ENCODE peak calls at places on chromosomes 13 and 19, in ten cellular contexts. One of them, this sample, is unnamed.
A peak's percentile ranks its signal among the peaks of the same experiment; 100 is the strongest.

GRCh38 chr19:33397536-33398360 is 24.2 kb downstream of the CEBPG start:
- DNase-seq in tibial artery: peak; percentile 56
- DNase-seq in HFF-Myc: no peak
- DNase-seq in Panc1: no peak
- DNase-seq in hepatocyte: no peak
- DNase-seq in astrocyte of the spinal cord: no peak
- DNase-seq in spleen: peak; percentile 74
- DNase-seq in adrenal gland: no peak
- DNase-seq in suprapubic skin: peak; percentile 62
- DNase-seq in bronchial epithelial cell: no peak
- DNase-seq in this sample: no peak

GRCh38 chr19:49689133-49690072 is at the start of gene ADM5:
- DNase-seq in hepatocyte: peak; percentile 72
- DNase-seq in tibial artery: no peak
- DNase-seq in adrenal gland: peak; percentile 56
- DNase-seq in astrocyte of the spinal cord: no peak
- DNase-seq in Panc1: no peak
- DNase-seq in suprapubic skin: no peak
- DNase-seq in spleen: peak; percentile 84
- DNase-seq in bronchial epithelial cell: peak; percentile 26
- DNase-seq in HFF-Myc: no peak
- DNase-seq in this sample: peak; percentile 74

GRCh38 chr19:8655340-8655709 is 24.9 kb downstream of the NFILZ start:
- DNase-seq in tibial artery: no peak
- DNase-seq in spleen: no peak
- DNase-seq in suprapubic skin: no peak
- DNase-seq in astrocyte of the spinal cord: no peak
- DNase-seq in adrenal gland: no peak
- DNase-seq in bronchial epithelial cell: no peak
- DNase-seq in Panc1: no peak
- DNase-seq in hepatocyte: no peak
- DNase-seq in HFF-Myc: no peak
- DNase-seq in this sample: no peak

GRCh38 chr19:33728141-33728540 is 68.5 kb upstream of the KCTD15 start:
- DNase-seq in suprapubic skin: no peak
- DNase-seq in adrenal gland: no peak
- DNase-seq in bronchial epithelial cell: no peak
- DNase-seq in astrocyte of the spinal cord: no peak
- DNase-seq in HFF-Myc: no peak
- DNase-seq in Panc1: no peak
- DNase-seq in hepatocyte: no peak
- DNase-seq in tibial artery: no peak
- DNase-seq in spleen: no peak
- DNase-seq in this sample: no peak

GRCh38 chr19:44003461-44004134 is 841 bp downstream of the ZNF230 start:
- DNase-seq in bronchial epithelial cell: peak; percentile 16
- DNase-seq in adrenal gland: peak; percentile 17
- DNase-seq in spleen: peak; percentile 72
- DNase-seq in tibial artery: no peak
- DNase-seq in Panc1: no peak
- DNase-seq in suprapubic skin: no peak
- DNase-seq in HFF-Myc: no peak
- DNase-seq in astrocyte of the spinal cord: peak; percentile 4
- DNase-seq in hepatocyte: peak; percentile 23
- DNase-seq in this sample: no peak

GRCh38 chr13:71067164-71067815 is 799.7 kb downstream of the DACH1 start:
- DNase-seq in HFF-Myc: no peak
- DNase-seq in Panc1: no peak
- DNase-seq in tibial artery: no peak
- DNase-seq in adrenal gland: no peak
- DNase-seq in astrocyte of the spinal cord: no peak
- DNase-seq in bronchial epithelial cell: no peak
- DNase-seq in suprapubic skin: no peak
- DNase-seq in hepatocyte: no peak
- DNase-seq in spleen: no peak
- DNase-seq in this sample: no peak

GRCh38 chr19:8367327-8368001 is 3.5 kb downstream of the ANGPTL4 start:
- DNase-seq in spleen: peak; percentile 78
- DNase-seq in suprapubic skin: peak; percentile 94
- DNase-seq in tibial artery: peak; percentile 81
- DNase-seq in bronchial epithelial cell: peak; percentile 79
- DNase-seq in HFF-Myc: peak; percentile 90
- DNase-seq in astrocyte of the spinal cord: peak; percentile 96
- DNase-seq in adrenal gland: peak; percentile 86
- DNase-seq in hepatocyte: peak; percentile 92
- DNase-seq in Panc1: no peak
- DNase-seq in this sample: peak; percentile 71

GRCh38 chr13:111856571-111856970 is 210.4 kb upstream of the SOX1 start:
- DNase-seq in Panc1: no peak
- DNase-seq in adrenal gland: no peak
- DNase-seq in hepatocyte: no peak
- DNase-seq in spleen: no peak
- DNase-seq in astrocyte of the spinal cord: no peak
- DNase-seq in tibial artery: peak; percentile 61
- DNase-seq in suprapubic skin: no peak
- DNase-seq in bronchial epithelial cell: no peak
- DNase-seq in HFF-Myc: no peak
- DNase-seq in this sample: no peak

GRCh38 chr19:8552810-8553209 is 24.4 kb downstream of the MYO1F start:
- DNase-seq in tibial artery: no peak
- DNase-seq in adrenal gland: no peak
- DNase-seq in HFF-Myc: no peak
- DNase-seq in Panc1: no peak
- DNase-seq in astrocyte of the spinal cord: peak; percentile 16
- DNase-seq in suprapubic skin: no peak
- DNase-seq in bronchial epithelial cell: no peak
- DNase-seq in hepatocyte: no peak
- DNase-seq in spleen: no peak
- DNase-seq in this sample: no peak

DNA sequence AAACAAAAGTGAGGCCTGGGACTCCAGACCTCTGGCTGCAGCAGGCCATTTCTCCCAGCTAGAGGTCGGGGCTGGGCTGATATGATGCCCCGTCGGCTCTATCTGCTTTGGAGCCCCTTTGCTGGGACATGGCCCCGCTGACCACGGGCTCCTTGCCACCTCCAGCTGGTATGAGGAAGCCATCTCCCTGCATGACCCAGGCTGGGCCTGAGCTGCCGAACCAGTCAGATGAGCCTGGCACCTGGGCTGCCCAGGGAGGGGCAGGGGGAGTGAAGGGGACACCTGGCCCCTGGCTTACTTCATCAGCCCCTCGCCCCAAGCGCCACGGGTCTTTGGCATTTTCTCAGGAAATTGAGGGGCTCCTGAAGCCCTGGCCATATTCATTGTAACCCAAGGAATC is 7.8 kb downstream of the ZSWIM4 start:
- DNase-seq in hepatocyte: no peak
- DNase-seq in Panc1: no peak
- DNase-seq in astrocyte of the spinal cord: no peak
- DNase-seq in spleen: no peak
- DNase-seq in bronchial epithelial cell: no peak
- DNase-seq in suprapubic skin: no peak
- DNase-seq in adrenal gland: no peak
- DNase-seq in HFF-Myc: no peak
- DNase-seq in tibial artery: no peak
- DNase-seq in this sample: no peak
- H3K4me3 ChIP-seq in hepatocyte: no peak overlapping the region
- H3K4me3 ChIP-seq in Panc1: no peak overlapping the region
- H3K4me3 ChIP-seq in astrocyte of the spinal cord: no peak overlapping the region
- H3K4me3 ChIP-seq in spleen: no peak overlapping the region
- H3K4me3 ChIP-seq in bronchial epithelial cell: no peak overlapping the region
- H3K4me3 ChIP-seq in suprapubic skin: no peak overlapping the region
- H3K4me3 ChIP-seq in adrenal gland: no peak overlapping the region
- H3K4me3 ChIP-seq in HFF-Myc: no peak overlapping the region
- H3K4me3 ChIP-seq in tibial artery: no peak overlapping the region
- H3K4me3 ChIP-seq in this sample: no peak overlapping the region

DNA sequence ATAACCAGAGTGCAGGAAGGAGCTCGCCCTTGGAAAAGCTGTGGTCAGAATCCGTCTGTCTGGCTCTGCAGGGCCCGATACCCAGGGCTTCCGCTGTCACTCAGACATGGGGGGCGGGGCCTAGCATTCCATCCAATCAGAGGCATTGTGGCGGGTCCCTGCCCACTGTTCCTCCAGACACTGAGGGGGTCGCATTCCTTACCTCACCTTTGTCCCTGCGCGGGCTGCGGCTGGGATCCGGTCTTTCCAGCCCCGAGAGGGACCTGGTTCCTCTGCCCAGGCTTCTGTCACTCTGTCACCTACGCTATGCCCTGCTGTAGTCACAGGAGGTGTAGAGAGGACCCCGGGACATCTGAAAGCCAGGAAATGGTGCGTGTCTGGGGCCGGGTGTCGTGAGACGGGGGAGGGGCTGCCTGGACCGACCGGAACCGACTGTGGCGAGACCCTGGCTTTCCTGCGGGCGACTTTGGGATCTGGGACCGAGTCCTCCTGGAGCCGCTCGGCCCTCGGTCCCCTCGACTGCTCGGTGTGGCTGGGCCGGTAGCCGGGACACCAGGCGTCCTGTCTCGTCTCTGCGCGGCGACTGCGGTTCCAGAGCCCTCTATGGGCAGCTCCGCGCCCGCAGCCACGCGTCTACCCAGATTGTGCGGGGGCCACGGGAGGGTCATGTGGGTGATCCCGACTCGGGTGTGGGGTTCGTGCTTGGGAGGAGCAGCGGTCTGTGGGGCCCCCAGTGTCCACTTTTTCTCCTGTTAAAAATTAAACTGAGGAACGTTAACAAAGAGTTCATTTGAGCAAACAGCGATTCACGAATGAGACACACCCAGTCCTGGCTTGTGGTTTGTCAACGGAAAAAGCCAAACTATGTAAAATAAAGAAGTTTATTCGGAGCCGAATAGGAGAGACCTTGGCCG is at the start of gene ZNF69:
- DNase-seq in tibial artery: peak; percentile 92
- DNase-seq in Panc1: peak; percentile 18
- DNase-seq in HFF-Myc: no peak
- DNase-seq in bronchial epithelial cell: peak; percentile 28
- DNase-seq in spleen: peak; percentile 88
- DNase-seq in astrocyte of the spinal cord: peak; percentile 65
- DNase-seq in suprapubic skin: peak; percentile 92
- DNase-seq in hepatocyte: peak; percentile 94
- DNase-seq in adrenal gland: peak; percentile 89
- DNase-seq in this sample: peak; percentile 67
- TF ChIP-seq CTCF in tibial artery: peak; percentile 28
- TF ChIP-seq CTCF in Panc1: peak; percentile 45
- TF ChIP-seq CTCF in HFF-Myc: no peak
- TF ChIP-seq CTCF in bronchial epithelial cell: peak; percentile 33
- TF ChIP-seq CTCF in spleen: peak; percentile 27
- TF ChIP-seq CTCF in astrocyte of the spinal cord: peak; percentile 34
- TF ChIP-seq CTCF in suprapubic skin: no peak
- TF ChIP-seq CTCF in hepatocyte: no peak
- TF ChIP-seq CTCF in adrenal gland: peak; percentile 21
- TF ChIP-seq CTCF in this sample: no peak

GRCh38 chr19:41426952-41427646 is at the start of gene B3GNT8:
- DNase-seq in tibial artery: peak; percentile 92
- DNase-seq in HFF-Myc: no peak
- DNase-seq in adrenal gland: peak; percentile 91
- DNase-seq in bronchial epithelial cell: peak; percentile 82
- DNase-seq in spleen: peak; percentile 94
- DNase-seq in suprapubic skin: peak; percentile 88
- DNase-seq in astrocyte of the spinal cord: peak; percentile 64
- DNase-seq in Panc1: no peak
- DNase-seq in hepatocyte: peak; percentile 96
- DNase-seq in this sample: no peak
- H3K4me3 ChIP-seq in tibial artery: peak within 1 kb of the TSS; percentile 49
- H3K4me3 ChIP-seq in HFF-Myc: peak within 1 kb of the TSS; percentile 20
- H3K4me3 ChIP-seq in adrenal gland: peak within 1 kb of the TSS; percentile 38
- H3K4me3 ChIP-seq in bronchial epithelial cell: peak within 1 kb of the TSS; percentile 65
- H3K4me3 ChIP-seq in spleen: peak within 1 kb of the TSS; percentile 33
- H3K4me3 ChIP-seq in suprapubic skin: peak within 1 kb of the TSS; percentile 57
- H3K4me3 ChIP-seq in astrocyte of the spinal cord: peak within 1 kb of the TSS; percentile 40
- H3K4me3 ChIP-seq in Panc1: no peak within 1 kb of the TSS
- H3K4me3 ChIP-seq in hepatocyte: peak within 1 kb of the TSS; percentile 35
- H3K4me3 ChIP-seq in this sample: peak within 1 kb of the TSS; percentile 52

GRCh38 chr19:28329429-28329828 is 883.5 kb downstream of the UQCRFS1 start:
- DNase-seq in hepatocyte: no peak
- DNase-seq in Panc1: no peak
- DNase-seq in astrocyte of the spinal cord: no peak
- DNase-seq in tibial artery: no peak
- DNase-seq in suprapubic skin: no peak
- DNase-seq in spleen: no peak
- DNase-seq in HFF-Myc: no peak
- DNase-seq in adrenal gland: no peak
- DNase-seq in bronchial epithelial cell: no peak
- DNase-seq in this sample: no peak

GRCh38 chr19:28332886-28333285 is 880.1 kb downstream of the UQCRFS1 start:
- DNase-seq in tibial artery: no peak
- DNase-seq in suprapubic skin: no peak
- DNase-seq in HFF-Myc: no peak
- DNase-seq in bronchial epithelial cell: no peak
- DNase-seq in astrocyte of the spinal cord: no peak
- DNase-seq in spleen: no peak
- DNase-seq in adrenal gland: no peak
- DNase-seq in Panc1: no peak
- DNase-seq in hepatocyte: no peak
- DNase-seq in this sample: no peak

GRCh38 chr19:28332351-28332750 is 880.6 kb downstream of the UQCRFS1 start:
- DNase-seq in spleen: no peak
- DNase-seq in HFF-Myc: no peak
- DNase-seq in bronchial epithelial cell: no peak
- DNase-seq in tibial artery: no peak
- DNase-seq in Panc1: no peak
- DNase-seq in adrenal gland: no peak
- DNase-seq in hepatocyte: no peak
- DNase-seq in suprapubic skin: no peak
- DNase-seq in astrocyte of the spinal cord: no peak
- DNase-seq in this sample: no peak

GRCh38 chr19:28330831-28331230 is 882.1 kb downstream of the UQCRFS1 start:
- DNase-seq in Panc1: no peak
- DNase-seq in hepatocyte: no peak
- DNase-seq in astrocyte of the spinal cord: no peak
- DNase-seq in spleen: no peak
- DNase-seq in suprapubic skin: no peak
- DNase-seq in HFF-Myc: no peak
- DNase-seq in bronchial epithelial cell: no peak
- DNase-seq in adrenal gland: no peak
- DNase-seq in tibial artery: no peak
- DNase-seq in this sample: no peak

GRCh38 chr19:28331596-28331995 is 881.4 kb downstream of the UQCRFS1 start:
- DNase-seq in astrocyte of the spinal cord: no peak
- DNase-seq in suprapubic skin: no peak
- DNase-seq in adrenal gland: no peak
- DNase-seq in Panc1: no peak
- DNase-seq in spleen: no peak
- DNase-seq in HFF-Myc: no peak
- DNase-seq in hepatocyte: no peak
- DNase-seq in bronchial epithelial cell: no peak
- DNase-seq in tibial artery: no peak
- DNase-seq in this sample: no peak
- TF ChIP-seq CTCF in astrocyte of the spinal cord: no peak
- TF ChIP-seq CTCF in suprapubic skin: no peak
- TF ChIP-seq CTCF in adrenal gland: no peak
- TF ChIP-seq CTCF in Panc1: no peak
- TF ChIP-seq CTCF in spleen: no peak
- TF ChIP-seq CTCF in HFF-Myc: no peak
- TF ChIP-seq CTCF in hepatocyte: no peak
- TF ChIP-seq CTCF in bronchial epithelial cell: no peak
- TF ChIP-seq CTCF in tibial artery: no peak
- TF ChIP-seq CTCF in this sample: no peak

DNA sequence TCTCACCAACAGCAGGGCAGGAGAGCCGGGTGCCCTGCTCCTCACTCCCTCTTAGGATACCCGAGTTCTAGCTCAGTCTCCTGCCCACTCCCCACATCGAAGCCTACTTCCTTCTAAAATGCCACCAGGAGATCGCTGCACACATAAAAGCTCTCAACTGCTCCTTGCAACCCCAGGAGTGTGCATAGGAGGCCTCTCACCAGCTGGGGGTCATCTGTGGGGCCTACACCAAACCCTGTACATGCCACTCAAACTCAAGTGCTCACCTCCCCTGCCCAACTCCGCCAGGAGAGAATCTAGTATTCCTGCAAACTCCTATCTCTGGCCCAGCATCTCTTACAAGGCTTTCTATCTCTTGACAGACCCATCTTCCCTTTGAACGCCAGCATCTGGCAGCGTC is 2.8 kb downstream of the SGTA start:
- DNase-seq in Panc1: no peak
- DNase-seq in astrocyte of the spinal cord: no peak
- DNase-seq in adrenal gland: no peak
- DNase-seq in bronchial epithelial cell: no peak
- DNase-seq in spleen: no peak
- DNase-seq in tibial artery: no peak
- DNase-seq in suprapubic skin: no peak
- DNase-seq in HFF-Myc: no peak
- DNase-seq in hepatocyte: no peak
- DNase-seq in this sample: no peak
- H3K4me3 ChIP-seq in Panc1: no peak overlapping the region
- H3K4me3 ChIP-seq in astrocyte of the spinal cord: no peak overlapping the region
- H3K4me3 ChIP-seq in adrenal gland: no peak overlapping the region
- H3K4me3 ChIP-seq in bronchial epithelial cell: no peak overlapping the region
- H3K4me3 ChIP-seq in spleen: no peak overlapping the region
- H3K4me3 ChIP-seq in tibial artery: no peak overlapping the region
- H3K4me3 ChIP-seq in suprapubic skin: no peak overlapping the region
- H3K4me3 ChIP-seq in HFF-Myc: peak overlapping the region; percentile 92
- H3K4me3 ChIP-seq in hepatocyte: no peak overlapping the region
- H3K4me3 ChIP-seq in this sample: no peak overlapping the region